ENCODE peak calls at places on chromosomes 5 and 9, in five cellular contexts. Z, E, U, M and C are unnamed samples.
A peak's percentile ranks its signal among the peaks of the same experiment; 100 is the strongest.

GRCh38 chr9:138053321-138053868 is 175.8 kb downstream of the CACNA1B start:
- DNase-seq in Z (no peak), E (no peak), U (no peak), M (no peak), C (no peak)

GRCh38 chr5:136802382-136802781 is 437.0 kb upstream of the TRPC7 start:
- DNase-seq in Z (no peak), E (no peak), U (peak; percentile 47), M (peak; percentile 31), C (no peak)

GRCh38 chr5:7714119-7714518 is 136.8 kb downstream of the CFAP90 start:
- DNase-seq in Z (no peak), E (no peak), U (no peak), M (no peak), C (no peak)

GRCh38 chr9:27701029-27701428 is 127.7 kb upstream of the C9orf72 start:
- DNase-seq in Z (no peak), E (no peak), U (no peak), M (no peak), C (no peak)

GRCh38 chr5:175681975-175682354 is 24.1 kb downstream of the HRH2 start:
- DNase-seq in Z (no peak), E (no peak), U (no peak), M (no peak), C (no peak)

GRCh38 chr9:115254781-115255180 is 136.8 kb upstream of the TNC start:
- DNase-seq in Z (no peak), E (no peak), U (no peak), M (no peak), C (no peak)

GRCh38 chr5:82619097-82619496 is 340.9 kb upstream of the RPS23 start:
- DNase-seq in Z (no peak), E (no peak), U (no peak), M (no peak), C (no peak)

GRCh38 chr5:84149094-84149493 is 235.6 kb downstream of the EDIL3 start:
- DNase-seq in Z (no peak), E (no peak), U (no peak), M (no peak), C (no peak)

GRCh38 chr5:139925163-139925562 is 117.9 kb downstream of the NRG2 start:
- DNase-seq in Z (no peak), E (no peak), U (peak; percentile 2), M (no peak), C (no peak)

GRCh38 chr5:77560677-77561263 is 68.7 kb upstream of the WDR41 start:
- DNase-seq in Z (no peak), E (peak; percentile 7), U (peak; percentile 37), M (peak; percentile 41), C (peak; percentile 2)

GRCh38 chr9:78234810-78235209 is 1.1 kb upstream of the CEP78 start:
- DNase-seq in Z (no peak), E (no peak), U (peak; percentile 47), M (peak; percentile 63), C (no peak)

GRCh38 chr9:86732514-86732913 is 214.8 kb downstream of the GAS1 start:
- DNase-seq in Z (no peak), E (no peak), U (peak; percentile 73), M (peak; percentile 87), C (peak; percentile 67)

GRCh38 chr9:31390352-31391025 is 994.0 kb upstream of the ACO1 start:
- DNase-seq in Z (no peak), E (peak; percentile 2), U (no peak), M (no peak), C (no peak)

GRCh38 chr9:70438341-70438924 is 24.0 kb upstream of the KLF9 start:
- DNase-seq in Z (no peak), E (no peak), U (no peak), M (peak; percentile 73), C (peak; percentile 68)

GRCh38 chr5:173396311-173396993 is 68.2 kb upstream of the STC2 start:
- DNase-seq in Z (no peak), E (no peak), U (peak; percentile 37), M (peak; percentile 16), C (no peak)

GRCh38 chr5:102916114-102916513 is 161.0 kb downstream of the PAM start:
- DNase-seq in Z (no peak), E (no peak), U (no peak), M (no peak), C (no peak)

GRCh38 chr9:137971477-137972138 is 94.0 kb downstream of the CACNA1B start:
- DNase-seq in Z (no peak), E (no peak), U (no peak), M (no peak), C (no peak)

GRCh38 chr5:43839218-43839617 is 236.2 kb downstream of the NNT start:
- DNase-seq in Z (no peak), E (no peak), U (peak; percentile 72), M (peak; percentile 77), C (peak; percentile 19)

GRCh38 chr9:19485193-19485592 is 76.4 kb downstream of the ACER2 start:
- DNase-seq in Z (no peak), E (no peak), U (no peak), M (no peak), C (no peak)

GRCh38 chr9:22244141-22245011 is 202.2 kb upstream of the DMRTA1 start:
- DNase-seq in Z (peak; percentile 14), E (peak; percentile 40), U (peak; percentile 64), M (peak; percentile 67), C (no peak)

GRCh38 chr9:87613265-87614111 is 112.4 kb upstream of the CTSL start:
- DNase-seq in Z (no peak), E (no peak), U (no peak), M (no peak), C (no peak)

GRCh38 chr9:95505676-95506437 is 10.9 kb downstream of the PTCH1 start:
- DNase-seq in Z (no peak), E (no peak), U (peak; percentile 77), M (peak; percentile 59), C (peak; percentile 90)

GRCh38 chr9:124220551-124221451 is 36.9 kb upstream of the NEK6 start:
- DNase-seq in Z (no peak), E (no peak), U (peak; percentile 45), M (peak; percentile 50), C (peak; percentile 71)

GRCh38 chr9:83649080-83649479 is 26.1 kb downstream of the IDNK start:
- DNase-seq in Z (peak; percentile 80), E (peak; percentile 73), U (peak; percentile 84), M (peak; percentile 48), C (peak; percentile 76)

GRCh38 chr5:50320131-50320749 is 120.8 kb downstream of the EMB start:
- DNase-seq in Z (no peak), E (no peak), U (no peak), M (no peak), C (no peak)

GRCh38 chr5:43627028-43627427 is 24.0 kb downstream of the NNT start:
- DNase-seq in Z (no peak), E (peak; percentile 13), U (peak; percentile 72), M (peak; percentile 65), C (peak; percentile 30)

GRCh38 chr5:9313751-9314150 is 232.1 kb downstream of the SEMA5A start:
- DNase-seq in Z (no peak), E (no peak), U (no peak), M (no peak), C (no peak)

GRCh38 chr9:89655990-89656657 is 51.3 kb downstream of the GADD45G start:
- DNase-seq in Z (no peak), E (no peak), U (no peak), M (no peak), C (no peak)

GRCh38 chr5:107282061-107282460 is 388.7 kb downstream of the EFNA5 start:
- DNase-seq in Z (no peak), E (no peak), U (no peak), M (peak; percentile 30), C (no peak)

GRCh38 chr9:91820949-91821880 is 128.8 kb downstream of the ROR2 start:
- DNase-seq in Z (no peak), E (no peak), U (no peak), M (no peak), C (no peak)